ENCODE peak calls at places on chromosome 18, in four cellular contexts. One of them, this sample, is unnamed.
A peak's percentile ranks its signal among the peaks of the same experiment; 100 is the strongest.

GRCh38 chr18:62587689-62588088 is 64.9 kb downstream of the ZCCHC2 start:
- DNase-seq in K562: no peak
- DNase-seq in GM12878: no peak
- DNase-seq in HCT116: no peak
- DNase-seq in this sample: no peak

GRCh38 chr18:10304853-10305252 is 149.6 kb upstream of the APCDD1 start:
- DNase-seq in K562: no peak
- DNase-seq in GM12878: no peak
- DNase-seq in HCT116: no peak
- DNase-seq in this sample: no peak

GRCh38 chr18:35141567-35142269 is 99.1 kb upstream of the ZNF397 start:
- DNase-seq in K562: no peak
- DNase-seq in GM12878: no peak
- DNase-seq in HCT116: no peak
- DNase-seq in this sample: no peak

GRCh38 chr18:66328280-66328947 is 275.5 kb downstream of the CDH19 start:
- DNase-seq in K562: no peak
- DNase-seq in GM12878: no peak
- DNase-seq in HCT116: no peak
- DNase-seq in this sample: no peak

GRCh38 chr18:77248873-77249582 is 620 bp upstream of the GALR1 start:
- DNase-seq in K562: no peak
- DNase-seq in GM12878: no peak
- DNase-seq in HCT116: no peak
- DNase-seq in this sample: no peak

GRCh38 chr18:55927831-55928230 is 339.8 kb upstream of the TCF4 start:
- DNase-seq in K562: no peak
- DNase-seq in GM12878: no peak
- DNase-seq in HCT116: no peak
- DNase-seq in this sample: no peak

GRCh38 chr18:6785001-6785400 is 55.5 kb downstream of the ARHGAP28 start:
- DNase-seq in K562: no peak
- DNase-seq in GM12878: no peak
- DNase-seq in HCT116: no peak
- DNase-seq in this sample: no peak

GRCh38 chr18:35178260-35178659 is 62.6 kb upstream of the ZNF397 start:
- DNase-seq in K562: no peak
- DNase-seq in GM12878: no peak
- DNase-seq in HCT116: no peak
- DNase-seq in this sample: no peak

GRCh38 chr18:37553633-37554398 is 11.8 kb downstream of the CELF4 start:
- DNase-seq in K562: peak; percentile 37
- DNase-seq in GM12878: no peak
- DNase-seq in HCT116: no peak
- DNase-seq in this sample: no peak

GRCh38 chr18:51765712-51766360 is 568.4 kb upstream of the MEX3C start:
- DNase-seq in K562: no peak
- DNase-seq in GM12878: no peak
- DNase-seq in HCT116: no peak
- DNase-seq in this sample: no peak

GRCh38 chr18:35661483-35662146 is 80.1 kb downstream of the GALNT1 start:
- DNase-seq in K562: no peak
- DNase-seq in GM12878: no peak
- DNase-seq in HCT116: no peak
- DNase-seq in this sample: no peak

GRCh38 chr18:24534271-24534670 is 73.8 kb downstream of the HRH4 start:
- DNase-seq in K562: no peak
- DNase-seq in GM12878: no peak
- DNase-seq in HCT116: no peak
- DNase-seq in this sample: no peak

GRCh38 chr18:22309191-22309590 is 108.5 kb downstream of the CTAGE1 start:
- DNase-seq in K562: no peak
- DNase-seq in GM12878: no peak
- DNase-seq in HCT116: no peak
- DNase-seq in this sample: no peak

GRCh38 chr18:63065172-63065571 is 254.4 kb downstream of the BCL2 start:
- DNase-seq in K562: no peak
- DNase-seq in GM12878: no peak
- DNase-seq in HCT116: no peak
- DNase-seq in this sample: no peak

GRCh38 chr18:25351773-25352628 is at the start of gene ZNF521:
- DNase-seq in K562: peak; percentile 92
- DNase-seq in GM12878: no peak
- DNase-seq in HCT116: peak; percentile 18
- DNase-seq in this sample: peak; percentile 28

GRCh38 chr18:23876921-23877320 is 137.6 kb upstream of the TTC39C start:
- DNase-seq in K562: no peak
- DNase-seq in GM12878: no peak
- DNase-seq in HCT116: no peak
- DNase-seq in this sample: no peak

GRCh38 chr18:40079786-40080185 is 1875.2 kb upstream of the PIK3C3 start:
- DNase-seq in K562: no peak
- DNase-seq in GM12878: no peak
- DNase-seq in HCT116: no peak
- DNase-seq in this sample: no peak

GRCh38 chr18:55321268-55322175 is 266.5 kb downstream of the TCF4 start:
- DNase-seq in K562: no peak
- DNase-seq in GM12878: peak; percentile 75
- DNase-seq in HCT116: no peak
- DNase-seq in this sample: peak; percentile 49

GRCh38 chr18:44700652-44701051 is 20.0 kb downstream of the SETBP1 start:
- DNase-seq in K562: no peak
- DNase-seq in GM12878: no peak
- DNase-seq in HCT116: no peak
- DNase-seq in this sample: no peak

GRCh38 chr18:10530852-10531251 is 5.0 kb downstream of the NAPG start:
- DNase-seq in K562: peak; percentile 58
- DNase-seq in GM12878: no peak
- DNase-seq in HCT116: no peak
- DNase-seq in this sample: no peak

GRCh38 chr18:23825978-23826405 is 136.7 kb downstream of the LAMA3 start:
- DNase-seq in K562: no peak
- DNase-seq in GM12878: no peak
- DNase-seq in HCT116: no peak
- DNase-seq in this sample: no peak

GRCh38 chr18:79489900-79490592 is 94.3 kb downstream of the NFATC1 start:
- DNase-seq in K562: no peak
- DNase-seq in GM12878: no peak
- DNase-seq in HCT116: no peak
- DNase-seq in this sample: no peak

GRCh38 chr18:56516769-56517168 is 121.6 kb downstream of the TXNL1 start:
- DNase-seq in K562: no peak
- DNase-seq in GM12878: no peak
- DNase-seq in HCT116: no peak
- DNase-seq in this sample: no peak

GRCh38 chr18:29780814-29781213 is 1261.7 kb downstream of the DSC3 start:
- DNase-seq in K562: no peak
- DNase-seq in GM12878: no peak
- DNase-seq in HCT116: no peak
- DNase-seq in this sample: peak; percentile 0

GRCh38 chr18:73683618-73684238 is 463.9 kb downstream of the FBXO15 start:
- DNase-seq in K562: no peak
- DNase-seq in GM12878: no peak
- DNase-seq in HCT116: no peak
- DNase-seq in this sample: no peak

GRCh38 chr18:23237524-23238151 is 102.4 kb downstream of the CABLES1 start:
- DNase-seq in K562: peak; percentile 33
- DNase-seq in GM12878: peak; percentile 81
- DNase-seq in HCT116: no peak
- DNase-seq in this sample: no peak

GRCh38 chr18:78571063-78571785 is 408.4 kb upstream of the SALL3 start:
- DNase-seq in K562: no peak
- DNase-seq in GM12878: no peak
- DNase-seq in HCT116: no peak
- DNase-seq in this sample: no peak

GRCh38 chr18:24560511-24560981 is 100.1 kb downstream of the HRH4 start:
- DNase-seq in K562: no peak
- DNase-seq in GM12878: no peak
- DNase-seq in HCT116: peak; percentile 7
- DNase-seq in this sample: peak; percentile 35

GRCh38 chr18:79208882-79209281 is 139.7 kb downstream of the ATP9B start:
- DNase-seq in K562: no peak
- DNase-seq in GM12878: no peak
- DNase-seq in HCT116: no peak
- DNase-seq in this sample: no peak

GRCh38 chr18:62250475-62250874 is 63.4 kb downstream of the RELCH start:
- DNase-seq in K562: no peak
- DNase-seq in GM12878: no peak
- DNase-seq in HCT116: no peak
- DNase-seq in this sample: no peak

GRCh38 chr18:13809025-13809384 is 14.9 kb upstream of the MC5R start:
- DNase-seq in K562: no peak
- DNase-seq in GM12878: no peak
- DNase-seq in HCT116: no peak
- DNase-seq in this sample: no peak

GRCh38 chr18:66867653-66868052 is 263.8 kb upstream of the CDH19 start:
- DNase-seq in K562: no peak
- DNase-seq in GM12878: no peak
- DNase-seq in HCT116: no peak
- DNase-seq in this sample: no peak

GRCh38 chr18:54251606-54252400 is 17.5 kb upstream of the POLI start:
- DNase-seq in K562: no peak
- DNase-seq in GM12878: no peak
- DNase-seq in HCT116: no peak
- DNase-seq in this sample: no peak

GRCh38 chr18:54973046-54973445 is 13.8 kb upstream of the CCDC68 start:
- DNase-seq in K562: no peak
- DNase-seq in GM12878: no peak
- DNase-seq in HCT116: no peak
- DNase-seq in this sample: no peak

GRCh38 chr18:10343778-10344177 is 110.7 kb upstream of the APCDD1 start:
- DNase-seq in K562: no peak
- DNase-seq in GM12878: no peak
- DNase-seq in HCT116: no peak
- DNase-seq in this sample: no peak

GRCh38 chr18:52670903-52671302 is 330.9 kb downstream of the DCC start:
- DNase-seq in K562: no peak
- DNase-seq in GM12878: no peak
- DNase-seq in HCT116: no peak
- DNase-seq in this sample: no peak

GRCh38 chr18:68438983-68439382 is 275.9 kb downstream of the TMX3 start:
- DNase-seq in K562: no peak
- DNase-seq in GM12878: no peak
- DNase-seq in HCT116: no peak
- DNase-seq in this sample: peak; percentile 25

GRCh38 chr18:48834421-48835011 is 116.2 kb downstream of the SMAD7 start:
- DNase-seq in K562: no peak
- DNase-seq in GM12878: peak; percentile 81
- DNase-seq in HCT116: peak; percentile 74
- DNase-seq in this sample: no peak
- TF ChIP-seq ZNF274 in K562: no peak
- TF ChIP-seq ZNF274 in GM12878: no peak
- TF ChIP-seq ZNF274 in HCT116: no peak
- TF ChIP-seq ZNF274 in this sample: no peak

GRCh38 chr18:57803119-57803969 is at the start of gene ATP8B1:
- DNase-seq in K562: no peak
- DNase-seq in GM12878: no peak
- DNase-seq in HCT116: peak; percentile 78
- DNase-seq in this sample: no peak
- H3K4me1 ChIP-seq in K562: peaks cover 22% of the 10 kb centered on the region
- H3K4me1 ChIP-seq in GM12878: no peaks in the 10 kb centered on the region
- H3K4me1 ChIP-seq in HCT116: peaks cover 18% of the 10 kb centered on the region
- H3K4me1 ChIP-seq in this sample: peaks cover 2% of the 10 kb centered on the region

DNA sequence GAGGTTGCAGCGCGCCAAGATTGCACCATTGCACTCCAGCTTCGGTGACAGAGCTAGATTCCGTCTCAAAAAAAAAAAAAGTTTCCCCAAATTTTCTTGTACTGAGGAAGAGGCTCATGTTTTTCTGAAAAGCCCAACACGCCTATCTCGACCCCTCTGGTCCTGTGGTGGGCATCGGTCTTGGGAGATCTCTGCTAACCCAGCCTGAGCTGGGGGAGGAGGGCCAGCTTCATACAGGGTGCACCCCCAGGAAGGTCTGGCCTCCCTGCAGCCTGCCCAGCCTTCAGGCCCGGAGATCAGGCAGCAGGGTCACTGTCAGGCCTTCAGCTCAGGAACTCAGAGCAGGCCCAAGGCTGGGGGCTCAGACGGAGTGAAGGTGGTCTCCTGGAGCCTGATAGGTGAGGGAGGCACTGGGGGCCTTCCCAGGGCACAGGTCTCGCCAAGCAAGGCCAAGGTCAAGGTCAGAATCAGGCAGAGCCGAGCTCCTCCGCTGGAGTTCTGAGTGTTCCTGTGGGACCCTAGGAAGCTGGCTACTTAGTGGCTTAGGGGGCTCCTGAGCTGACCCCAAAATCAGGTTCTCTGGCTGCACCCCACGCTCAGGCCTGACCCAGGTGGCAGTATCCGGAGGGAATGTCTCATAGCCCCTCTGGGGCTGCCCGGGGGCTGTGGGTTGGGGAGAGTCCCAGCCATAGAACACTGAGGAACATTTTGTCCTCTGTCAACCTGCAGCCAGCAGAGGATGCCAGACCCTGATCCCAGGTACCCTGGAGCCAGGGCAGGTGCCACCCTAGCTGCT is 37.9 kb upstream of the SMAD7 start:
- DNase-seq in K562: no peak
- DNase-seq in GM12878: no peak
- DNase-seq in HCT116: no peak
- DNase-seq in this sample: no peak
- TF ChIP-seq ZNF274 in K562: no peak
- TF ChIP-seq ZNF274 in GM12878: no peak
- TF ChIP-seq ZNF274 in HCT116: no peak
- TF ChIP-seq ZNF274 in this sample: no peak

GRCh38 chr18:75970212-75970611 is 524.8 kb downstream of the ZNF516 start:
- DNase-seq in K562: no peak
- DNase-seq in GM12878: no peak
- DNase-seq in HCT116: no peak
- DNase-seq in this sample: no peak
- H3K4me1 ChIP-seq in K562: no peaks in the 10 kb centered on the region
- H3K4me1 ChIP-seq in GM12878: no peaks in the 10 kb centered on the region
- H3K4me1 ChIP-seq in HCT116: no peaks in the 10 kb centered on the region
- H3K4me1 ChIP-seq in this sample: no peaks in the 10 kb centered on the region

DNA sequence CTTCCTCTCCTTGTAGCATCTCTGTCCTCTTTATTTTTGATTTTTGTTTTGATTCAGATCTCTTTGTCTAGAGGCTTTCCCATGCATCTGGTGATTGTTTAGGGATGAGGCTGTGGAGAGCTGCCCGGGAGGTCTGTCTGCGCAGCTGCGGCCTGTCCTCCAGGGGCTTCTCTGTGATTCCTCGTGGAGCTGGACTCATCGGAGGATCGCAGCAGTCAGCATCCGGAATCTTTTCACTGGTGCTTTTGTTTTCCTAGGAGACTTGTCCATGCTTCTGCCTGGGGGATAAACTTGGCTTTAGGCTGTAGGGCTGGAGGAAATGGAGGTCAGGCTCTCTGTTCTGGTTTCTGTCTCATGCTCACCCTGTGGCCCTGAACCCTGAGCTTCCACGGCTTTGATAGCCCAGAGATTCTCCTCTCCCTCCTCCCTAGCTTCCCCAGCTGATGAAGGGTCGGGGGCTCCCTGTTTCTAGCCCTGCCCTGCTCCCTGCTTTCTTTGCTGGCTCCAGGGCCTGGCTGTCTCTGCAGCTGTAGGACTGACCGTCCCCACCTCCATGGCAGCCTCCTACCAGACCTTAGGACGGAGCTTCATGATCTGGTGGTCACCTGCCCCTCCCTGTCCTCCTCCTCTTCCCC is 35.5 kb downstream of the ZNF532 start:
- DNase-seq in K562: no peak
- DNase-seq in GM12878: no peak
- DNase-seq in HCT116: no peak
- DNase-seq in this sample: no peak
- TF ChIP-seq ZNF274 in K562: no peak
- TF ChIP-seq ZNF274 in GM12878: no peak
- TF ChIP-seq ZNF274 in HCT116: no peak
- TF ChIP-seq ZNF274 in this sample: no peak

This sample was measured in NT2/D1.